ENCODE peak calls at places on chromosomes 2 and 18, in ten cellular contexts. T is NCI-H146, H is M059J, M is T-cell, N is activated T-cell treated with anti-CD3 and anti-CD28 coated beads for 48 hours, Z is tibial artery, V is stomach, U is AG09319, B is kidney glomerular epithelial cell, D is HCT116. Q is an unnamed sample.

GRCh38 chr2:57759131-57759530 is 287.5 kb upstream of the VRK2 start:
- DNase-seq in T (no peak), H (no peak), M (no peak), N (no peak), Z (no peak), V (no peak), U (no peak), B (no peak), D (no peak), Q (no peak)

GRCh38 chr2:200658278-200658864 is 72.6 kb downstream of the AOX1 start:
- DNase-seq in T (no peak), H (peak), M (no peak), N (no peak), Z (no peak), V (no peak), U (no peak), B (no peak), D (peak), Q (no peak)

GRCh38 chr2:16296331-16297250 is 356.2 kb downstream of the MYCN start:
- DNase-seq in T (no peak), H (no peak), M (no peak), N (no peak), Z (no peak), V (no peak), U (no peak), B (no peak), D (no peak), Q (no peak)

GRCh38 chr18:51194604-51195003 is 2.9 kb downstream of the MEX3C start:
- DNase-seq in T (no peak), H (no peak), M (no peak), N (no peak), Z (no peak), V (no peak), U (no peak), B (no peak), D (no peak), Q (no peak)

GRCh38 chr2:165793779-165794519 is at the start of gene GALNT3:
- DNase-seq in T (peak), H (no peak), M (no peak), N (peak), Z (no peak), V (peak), U (no peak), B (no peak), D (peak), Q (peak)

GRCh38 chr2:240877460-240878340 is 9.1 kb downstream of the AGXT start:
- DNase-seq in T (no peak), H (no peak), M (no peak), N (no peak), Z (no peak), V (no peak), U (no peak), B (no peak), D (no peak), Q (no peak)

GRCh38 chr18:6881034-6881800 is 151.7 kb downstream of the ARHGAP28 start:
- DNase-seq in T (no peak), H (no peak), M (no peak), N (no peak), Z (peak), V (no peak), U (peak), B (no peak), D (no peak), Q (no peak)

GRCh38 chr18:66495844-66496243 is 108.0 kb downstream of the CDH19 start:
- DNase-seq in T (peak), H (no peak), M (no peak), N (no peak), Z (no peak), V (peak), U (no peak), B (peak), D (no peak), Q (peak)

GRCh38 chr2:207356604-207357003 is 173.2 kb upstream of the CREB1 start:
- DNase-seq in T (no peak), H (no peak), M (no peak), N (no peak), Z (no peak), V (no peak), U (no peak), B (no peak), D (no peak), Q (no peak)

Q was measured in NCI-H2171 treated with DMSO at 0.1 percent for 48 hours.